ENCODE peak calls at places on chromosomes 12 and 14, in four cellular contexts. Q, S, A and F are unnamed samples.
A peak's percentile ranks its signal among the peaks of the same experiment; 100 is the strongest.

GRCh38 chr12:53198470-53199110 is 8.5 kb downstream of the ITGB7 start:
- DNase-seq in S (no peak), Q (no peak), A (no peak), F (no peak)

GRCh38 chr12:39459027-39459434 is 16.1 kb upstream of the KIF21A start:
- DNase-seq in S (peak; percentile 39), A (no peak), Q (no peak), F (no peak)

GRCh38 chr14:100446572-100446971 is 123.4 kb downstream of the SLC25A47 start:
- DNase-seq in A (no peak), Q (no peak), S (peak; percentile 69), F (peak; percentile 78)

GRCh38 chr14:37262649-37263048 is 64.9 kb downstream of the MIPOL1 start:
- DNase-seq in A (no peak), Q (peak; percentile 34), S (no peak), F (no peak)

GRCh38 chr12:49295087-49296001 is at the start of gene PRPH:
- DNase-seq in Q (no peak), A (no peak), S (no peak), F (peak; percentile 49)

GRCh38 chr12:57619434-57620244 is 8.4 kb downstream of the ARHGEF25 start:
- DNase-seq in Q (no peak), A (no peak), S (no peak), F (peak; percentile 52)

GRCh38 chr14:70013269-70013873 is 134.2 kb downstream of the SMOC1 start:
- DNase-seq in A (no peak), S (peak; percentile 45), Q (peak; percentile 41), F (peak; percentile 83)

GRCh38 chr12:2959194-2959507 is at the start of gene TEAD4:
- DNase-seq in Q (peak; percentile 82), S (peak; percentile 76), A (no peak), F (peak; percentile 91)

GRCh38 chr12:48356041-48356768 is 5.5 kb upstream of the ZNF641 start:
- DNase-seq in S (no peak), A (no peak), Q (peak; percentile 58), F (no peak)

GRCh38 chr12:28121433-28121832 is 68.8 kb upstream of the CCDC91 start:
- DNase-seq in A (no peak), S (no peak), Q (no peak), F (no peak)

GRCh38 chr12:57844725-57845477 is 1.6 kb downstream of the CTDSP2 start:
- DNase-seq in Q (peak; percentile 68), A (no peak), S (peak; percentile 67), F (peak; percentile 69)

GRCh38 chr14:71261206-71261605 is 353.9 kb downstream of the PCNX1 start:
- DNase-seq in Q (no peak), S (peak; percentile 2), A (no peak), F (no peak)

GRCh38 chr14:35808076-35808657 is 928 bp downstream of the RALGAPA1 start:
- DNase-seq in A (no peak), S (peak; percentile 48), Q (no peak), F (peak; percentile 32)

GRCh38 chr14:103330536-103330935 is 3.5 kb upstream of the EIF5 start:
- DNase-seq in Q (no peak), S (no peak), A (no peak), F (no peak)

GRCh38 chr14:104756477-104757237 is 3.7 kb downstream of the SIVA1 start:
- DNase-seq in Q (no peak), S (no peak), A (no peak), F (no peak)

GRCh38 chr12:122106891-122107660 is 28.5 kb downstream of the MLXIP start:
- DNase-seq in S (no peak), Q (no peak), A (no peak), F (no peak)

GRCh38 chr12:98635657-98636323 is 8.8 kb downstream of the IKBIP start:
- DNase-seq in Q (peak; percentile 20), A (peak; percentile 44), S (no peak), F (no peak)

GRCh38 chr12:80211671-80212070 is 112.3 kb downstream of the OTOGL start:
- DNase-seq in A (no peak), S (no peak), Q (no peak), F (no peak)

GRCh38 chr14:94451091-94451751 is 1.4 kb downstream of the SERPINA11 start:
- DNase-seq in Q (peak; percentile 85), S (no peak), A (no peak), F (peak; percentile 58)

GRCh38 chr12:53096089-53096741 is 1.3 kb upstream of the IGFBP6 start:
- DNase-seq in S (no peak), A (no peak), Q (no peak), F (peak; percentile 43)

GRCh38 chr12:92539966-92540791 is 162.6 kb upstream of the PLEKHG7 start:
- DNase-seq in Q (no peak), A (no peak), S (no peak), F (peak; percentile 14)

GRCh38 chr12:3119745-3120660 is 42.8 kb downstream of the TSPAN9 start:
- DNase-seq in Q (no peak), S (no peak), A (no peak), F (no peak)

GRCh38 chr12:89709157-89709993 is 737 bp upstream of the ATP2B1 start:
- DNase-seq in Q (peak; percentile 94), S (peak; percentile 98), A (peak; percentile 95), F (peak; percentile 97)

DNA sequence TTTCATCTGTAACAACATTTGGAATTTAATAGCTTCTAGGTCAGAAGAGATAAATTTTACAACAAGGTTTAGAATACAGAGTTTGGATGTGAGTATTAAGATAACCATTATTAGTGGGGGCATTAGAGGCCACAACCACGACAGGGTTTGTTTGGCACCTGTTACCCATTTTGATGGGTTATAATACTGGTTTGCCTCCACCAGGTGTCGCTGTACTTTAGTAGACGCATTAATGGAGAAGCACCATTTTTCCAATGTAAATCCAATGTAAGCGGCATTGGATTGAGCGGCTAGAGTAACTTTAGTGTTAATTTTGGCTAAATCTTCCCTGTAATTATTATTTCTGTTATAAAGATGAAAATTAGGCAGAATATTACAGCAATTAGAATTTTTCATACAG is 136.2 kb downstream of the SLCO1B3 start:
- DNase-seq in Q (peak; percentile 1), A (no peak), S (peak; percentile 24), F (peak; percentile 58)
- TF ChIP-seq CREB1 in Q (no peak), A (no peak), S (no peak), F (no peak)

GRCh38 chr12:51845451-51845850 is 3.1 kb downstream of the FIGNL2 start:
- DNase-seq in S (no peak), Q (peak; percentile 47), A (no peak), F (no peak)

GRCh38 chr12:51848843-51849735 is 571 bp upstream of the FIGNL2 start:
- DNase-seq in Q (no peak), A (no peak), S (peak; percentile 24), F (peak; percentile 62)

GRCh38 chr12:51846209-51846779 is 2.2 kb downstream of the FIGNL2 start:
- DNase-seq in Q (no peak), S (no peak), A (no peak), F (no peak)

GRCh38 chr12:51847830-51848727 is at the start of gene FIGNL2:
- DNase-seq in S (peak; percentile 25), Q (no peak), A (no peak), F (peak; percentile 51)

DNA sequence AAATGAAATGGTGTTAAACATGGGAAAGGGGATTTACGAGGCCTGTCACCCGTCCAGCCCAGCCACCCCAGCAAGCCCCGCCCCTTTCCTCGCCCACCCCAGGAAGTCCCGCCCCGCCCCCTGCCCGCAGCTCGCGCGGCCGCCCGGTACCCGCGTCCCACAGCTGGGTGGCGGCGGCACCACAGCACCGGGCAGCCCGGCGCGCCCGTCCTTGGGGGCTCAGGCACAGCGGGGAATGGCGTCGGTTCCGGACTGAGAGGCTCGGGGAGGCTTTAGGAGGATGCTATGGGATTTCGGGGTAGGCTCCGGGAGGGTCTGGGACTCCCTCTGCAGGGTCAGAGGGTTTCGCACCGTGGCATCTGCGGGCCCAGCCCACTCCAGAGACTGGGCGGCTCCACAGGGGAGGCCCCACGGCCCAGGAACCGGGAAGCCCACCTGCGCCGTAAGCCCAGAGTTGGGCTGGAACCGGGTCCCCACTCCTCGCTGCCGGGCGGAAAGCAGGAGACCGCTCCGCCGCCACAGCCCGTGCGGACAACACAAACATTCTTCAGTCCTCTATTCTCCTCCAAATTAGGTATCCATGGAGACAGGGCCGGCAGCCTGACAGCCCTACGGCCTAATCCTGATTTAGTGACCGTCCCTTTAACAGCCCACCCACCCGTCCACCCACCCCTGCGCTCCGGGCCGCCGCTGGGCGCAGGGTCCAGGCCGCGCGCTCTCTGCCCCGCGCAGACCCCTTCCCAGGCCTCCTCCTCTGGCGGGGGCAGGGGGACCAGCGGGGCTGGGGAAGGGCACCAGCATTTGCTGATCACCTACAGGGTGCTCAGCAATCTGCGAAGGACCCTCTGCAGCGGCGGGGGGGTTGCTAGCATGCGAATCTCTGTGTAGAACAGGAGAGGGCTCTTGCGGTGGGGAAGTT is 1.3 kb downstream of the FIGNL2 start:
- DNase-seq in S (no peak), Q (no peak), A (no peak), F (peak; percentile 64)
- TF ChIP-seq NR2C2 in S (no peak), Q (no peak), A (no peak), F (no peak)

GRCh38 chr14:51368721-51369163 is 128.7 kb downstream of the TMX1 start:
- DNase-seq in S (no peak), A (no peak), Q (no peak), F (no peak)
- TF ChIP-seq CREB1 in S (no peak), A (no peak), Q (no peak), F (no peak)

GRCh38 chr12:108722992-108723766 is 8.1 kb downstream of the CORO1C start:
- DNase-seq in S (no peak), A (no peak), Q (no peak), F (no peak)
- TF ChIP-seq NR2C2 in S (no peak), A (no peak), Q (no peak), F (no peak)

GRCh38 chr12:78671295-78671694 is 193.3 kb upstream of the SYT1 start:
- DNase-seq in Q (no peak), S (no peak), A (no peak), F (no peak)

GRCh38 chr12:78666584-78666983 is 198.0 kb upstream of the SYT1 start:
- DNase-seq in S (no peak), A (no peak), Q (no peak), F (no peak)

GRCh38 chr12:78674311-78675085 is 190.1 kb upstream of the SYT1 start:
- DNase-seq in A (no peak), Q (no peak), S (no peak), F (no peak)

GRCh38 chr12:78672033-78672432 is 192.5 kb upstream of the SYT1 start:
- DNase-seq in A (no peak), Q (no peak), S (no peak), F (no peak)
- TF ChIP-seq CREB1 in A (no peak), Q (no peak), S (no peak), F (no peak)

DNA sequence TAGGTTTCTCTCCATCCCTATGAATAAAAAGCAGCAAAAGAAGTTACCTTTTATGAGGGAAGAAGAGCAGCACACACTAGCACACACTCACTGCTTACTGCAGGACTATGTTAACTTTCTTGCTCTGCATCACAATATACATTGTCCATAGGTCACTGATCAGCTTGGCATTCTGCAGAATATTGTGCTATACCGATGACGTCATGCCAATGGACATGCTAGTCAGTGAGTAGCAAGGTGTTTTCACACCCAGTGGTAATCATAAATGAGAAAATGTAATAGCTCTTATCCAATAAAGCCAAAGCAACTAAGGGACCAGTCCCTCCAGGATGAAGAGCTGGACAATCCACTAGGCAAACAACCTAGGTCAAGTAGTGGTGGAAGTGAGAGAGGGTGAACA is 16.7 kb upstream of the ZDHHC17 start:
- DNase-seq in Q (no peak), A (no peak), S (no peak), F (no peak)
- TF ChIP-seq NR2C2 in Q (no peak), A (no peak), S (no peak), F (no peak)